ENCODE peak calls at places on chromosomes 16 and 17, in five cellular contexts. Z is HepG2, C is MM.1S, O is mesendoderm, B is PC-3. G is an unnamed sample. For H3K79me2, the result is how much of the 10 kb centered on the place peaks cover.

GRCh38 chr16:35745191-35745590 is 2285.8 kb downstream of the TP53TG3F start:
- DNase-seq in B (no peak), O (no peak), C (no peak), Z (no peak), G (no peak)

GRCh38 chr17:67109111-67109510 is 64.8 kb downstream of the CACNG1 start:
- DNase-seq in Z (no peak), C (no peak), O (no peak), B (no peak), G (no peak)

GRCh38 chr16:86992587-86992986 is 324.6 kb downstream of the C16orf95 start:
- DNase-seq in Z (no peak), B (peak), O (no peak), C (no peak), G (no peak)

GRCh38 chr16:83887088-83887487 is 11.8 kb upstream of the MLYCD start:
- DNase-seq in O (no peak), C (no peak), B (peak), Z (no peak), G (peak)

GRCh38 chr16:90046122-90046970 is 27.1 kb upstream of the DBNDD1 start:
- DNase-seq in C (no peak), Z (no peak), B (no peak), O (peak), G (no peak)

GRCh38 chr17:31158741-31159377 is 64.1 kb downstream of the NF1 start:
- DNase-seq in C (peak), B (no peak), Z (no peak), O (no peak), G (no peak)

GRCh38 chr16:11213373-11213772 is 42.6 kb downstream of the SOCS1 start:
- DNase-seq in C (no peak), Z (no peak), B (no peak), O (no peak), G (no peak)

GRCh38 chr17:17648762-17649161 is 32.5 kb upstream of the RAI1 start:
- DNase-seq in Z (no peak), C (no peak), B (no peak), O (no peak), G (no peak)

GRCh38 chr17:32927724-32928526 is at the start of gene TMEM98:
- DNase-seq in C (peak), Z (no peak), O (peak), B (peak), G (no peak)

GRCh38 chr16:48158296-48158695 is 2.5 kb upstream of the ABCC12 start:
- DNase-seq in Z (peak), C (no peak), O (peak), B (peak), G (peak)

GRCh38 chr17:39016193-39017153 is 49.3 kb upstream of the FBXO47 start:
- DNase-seq in O (no peak), B (no peak), Z (no peak), C (no peak), G (no peak)

GRCh38 chr16:9049241-9049640 is 42.2 kb upstream of the HAPSTR1 start:
- DNase-seq in B (peak), Z (no peak), O (no peak), C (no peak), G (no peak)

GRCh38 chr16:85392756-85393673 is 220.1 kb upstream of the GSE1 start:
- DNase-seq in C (no peak), Z (no peak), O (no peak), B (no peak), G (no peak)

GRCh38 chr16:14088155-14088753 is 17.1 kb downstream of the MRTFB start:
- DNase-seq in C (no peak), Z (peak), B (no peak), O (no peak), G (no peak)

GRCh38 chr16:82769845-82770244 is 143.1 kb downstream of the CDH13 start:
- DNase-seq in C (no peak), Z (no peak), O (no peak), B (no peak), G (no peak)

GRCh38 chr17:74262601-74263000 is 11.4 kb upstream of the DNAI2 start:
- DNase-seq in B (no peak), C (no peak), Z (no peak), O (no peak), G (no peak)

GRCh38 chr16:67551091-67551490 is 11.2 kb upstream of the CTCF start:
- DNase-seq in B (no peak), O (no peak), C (no peak), Z (no peak), G (no peak)

GRCh38 chr16:70402916-70403659 is 35.8 kb downstream of the ST3GAL2 start:
- DNase-seq in O (no peak), Z (peak), B (no peak), C (no peak), G (peak)

GRCh38 chr16:28297784-28298510 is 5.6 kb downstream of the SBK1 start:
- DNase-seq in Z (no peak), C (no peak), O (no peak), B (no peak), G (peak)

GRCh38 chr17:21376585-21376834 is 353 bp downstream of the KCNJ12 start:
- DNase-seq in C (no peak), B (no peak), O (no peak), Z (no peak), G (no peak)

GRCh38 chr17:45138911-45139532 is 3.5 kb downstream of the ACBD4 start:
- DNase-seq in B (no peak), Z (no peak), C (no peak), O (peak), G (no peak)

GRCh38 chr17:74981318-74981978 is 6.0 kb upstream of the CDR2L start:
- DNase-seq in O (no peak), Z (no peak), C (no peak), B (no peak), G (no peak)

GRCh38 chr17:50598487-50598886 is 36.2 kb upstream of the ABCC3 start:
- DNase-seq in B (no peak), O (no peak), C (peak), Z (no peak), G (no peak)

GRCh38 chr17:17306181-17306580 is 3.0 kb downstream of the NT5M start:
- DNase-seq in Z (no peak), B (no peak), C (no peak), O (no peak), G (no peak)

GRCh38 chr16:75131081-75131480 is 14.5 kb upstream of the LDHD start:
- DNase-seq in O (no peak), Z (no peak), B (no peak), C (no peak), G (no peak)

GRCh38 chr16:12539185-12539929 is 264.3 kb downstream of the CPPED1 start:
- DNase-seq in O (no peak), B (peak), C (no peak), Z (no peak), G (peak)

GRCh38 chr17:46940692-46941404 is 17.9 kb downstream of the GOSR2 start:
- DNase-seq in C (peak), O (peak), B (peak), Z (peak), G (peak)

GRCh38 chr17:17696075-17696474 is 14.8 kb downstream of the RAI1 start:
- DNase-seq in C (no peak), O (no peak), B (no peak), Z (no peak), G (no peak)

GRCh38 chr17:4584125-4584834 is at the start of gene SMTNL2:
- DNase-seq in B (no peak), Z (no peak), C (no peak), O (no peak), G (no peak)

GRCh38 chr17:40303009-40303657 is 5.8 kb upstream of the RARA start:
- DNase-seq in B (peak), C (peak), O (peak), Z (peak), G (peak)

GRCh38 chr17:1447061-1447460 is 9.0 kb downstream of the CRK start:
- DNase-seq in O (no peak), B (no peak), C (no peak), Z (no peak), G (no peak)
- H3K79me2 ChIP-seq in O (half or more), B (half or more), C (half or more), Z (half or more), G (half or more)

GRCh38 chr16:57809843-57810196 is 7.5 kb upstream of the KIFC3 start:
- DNase-seq in C (peak), B (peak), Z (no peak), O (no peak), G (no peak)

GRCh38 chr16:57809276-57809793 is 7.0 kb upstream of the KIFC3 start:
- DNase-seq in C (no peak), Z (no peak), O (no peak), B (no peak), G (no peak)

GRCh38 chr16:57807252-57807967 is 5.1 kb upstream of the KIFC3 start:
- DNase-seq in Z (no peak), C (no peak), B (peak), O (peak), G (no peak)

GRCh38 chr16:57807968-57808528 is 5.8 kb upstream of the KIFC3 start:
- DNase-seq in Z (peak), O (peak), B (peak), C (peak), G (peak)

GRCh38 chr16:57808589-57808988 is 6.3 kb upstream of the KIFC3 start:
- DNase-seq in C (no peak), O (no peak), Z (no peak), B (no peak), G (no peak)
- H3K4me3 ChIP-seq in C (peak), O (no peak), Z (peak), B (no peak), G (no peak)

GRCh38 chr16:88552166-88552565 is 18.0 kb upstream of the ZC3H18 start:
- DNase-seq in Z (no peak), O (no peak), B (no peak), C (no peak), G (no peak)
- H3K9ac ChIP-seq in Z (no peak), O (no peak), B (no peak), C (peak), G (no peak)

GRCh38 chr17:8458128-8458527 is 22.4 kb downstream of the NDEL1 start:
- DNase-seq in O (no peak), C (no peak), Z (no peak), B (no peak), G (no peak)

GRCh38 chr17:8448310-8448709 is 12.6 kb downstream of the NDEL1 start:
- DNase-seq in B (no peak), O (no peak), C (no peak), Z (peak), G (no peak)

GRCh38 chr17:8455660-8456059 is 20.0 kb downstream of the NDEL1 start:
- DNase-seq in O (no peak), Z (no peak), C (no peak), B (no peak), G (no peak)

GRCh38 chr17:8451937-8452614 is 16.4 kb downstream of the NDEL1 start:
- DNase-seq in B (no peak), C (no peak), O (no peak), Z (no peak), G (no peak)

GRCh38 chr17:8453326-8453725 is 17.6 kb downstream of the NDEL1 start:
- DNase-seq in C (no peak), O (no peak), Z (no peak), B (no peak), G (no peak)
- H3K79me2 ChIP-seq in C (under half), O (under half), Z (under half), B (under half), G (half or more)

GRCh38 chr17:1272701-1273100 is 2.5 kb downstream of the BHLHA9 start:
- DNase-seq in C (no peak), Z (no peak), O (no peak), B (no peak), G (no peak)
- H3K4me3 ChIP-seq in C (no peak), Z (no peak), O (no peak), B (no peak), G (no peak)

GRCh38 chr17:82690786-82691489 is 7.6 kb downstream of the RAB40B start:
- DNase-seq in B (no peak), C (no peak), O (no peak), Z (no peak), G (no peak)
- H3K9ac ChIP-seq in B (no peak), C (no peak), O (no peak), Z (no peak), G (no peak)

GRCh38 chr17:42274273-42274542 is 2.0 kb downstream of the STAT5B start:
- DNase-seq in B (no peak), O (no peak), Z (no peak), C (no peak), G (no peak)
- H3K79me2 ChIP-seq in B (under half), O (under half), Z (half or more), C (under half), G (half or more)

DNA sequence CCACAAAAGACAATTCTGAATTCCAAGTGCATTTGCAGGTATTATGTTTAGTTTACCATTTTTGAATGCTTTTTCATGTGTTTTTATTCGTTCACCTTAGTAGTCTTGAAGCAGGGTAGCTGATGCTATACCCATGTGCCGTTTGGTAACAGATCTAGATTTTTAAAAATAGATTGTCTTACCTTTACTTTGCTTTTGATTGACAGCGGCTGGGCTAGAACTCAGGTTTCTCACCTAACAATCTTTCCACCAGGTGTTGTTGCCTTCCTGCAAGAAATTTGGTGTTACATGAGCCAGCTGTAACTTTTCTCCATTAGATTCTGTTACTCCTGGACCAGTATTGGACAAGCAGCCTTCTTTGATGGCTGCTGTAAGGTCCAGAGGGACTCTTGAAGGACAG is 1.5 kb upstream of the FTSJ3 start:
- DNase-seq in C (no peak), O (no peak), B (no peak), Z (no peak), G (no peak)
- H3K4me3 ChIP-seq in C (peak), O (no peak), B (peak), Z (no peak), G (no peak)

GRCh38 chr17:27891841-27892240 is 1.3 kb downstream of the LYRM9 start:
- DNase-seq in Z (no peak), B (no peak), O (no peak), C (no peak), G (no peak)

GRCh38 chr17:27892542-27892865 is 661 bp downstream of the LYRM9 start:
- DNase-seq in C (no peak), Z (no peak), B (no peak), O (no peak), G (no peak)

GRCh38 chr17:27895110-27895895 is 2.1 kb upstream of the LYRM9 start:
- DNase-seq in C (no peak), O (no peak), Z (no peak), B (no peak), G (no peak)

GRCh38 chr17:27893834-27894503 is 804 bp upstream of the LYRM9 start:
- DNase-seq in C (no peak), Z (no peak), B (no peak), O (no peak), G (no peak)

GRCh38 chr17:27892866-27893769 is at the start of gene LYRM9:
- DNase-seq in B (peak), Z (peak), O (peak), C (peak), G (peak)
- H3K9ac ChIP-seq in B (peak), Z (peak), O (peak), C (peak), G (peak)

G was measured in mammary epithelial cell.